ENCODE peak calls at places on chromosomes 3 and 15, in six cellular contexts. E is NCI-H774; C is kidney tubule cell; T is tibial nerve; O is psoas muscle; Q is activated CD4-positive, alpha-beta T cell treated with anti-CD3 and anti-CD28 coated beads for 24 hours. G is an unnamed sample.

GRCh38 chr3:30260747-30261146 is 345.7 kb upstream of the TGFBR2 start:
- DNase-seq in E (no peak), C (no peak), T (no peak), O (no peak), Q (no peak), G (no peak)

GRCh38 chr3:49411550-49411967 is 217 bp downstream of the RHOA start:
- DNase-seq in E (no peak), C (no peak), T (peak), O (peak), Q (no peak), G (no peak)

GRCh38 chr3:4680881-4681300 is 187.7 kb downstream of the ITPR1 start:
- DNase-seq in E (no peak), C (peak), T (no peak), O (no peak), Q (no peak), G (no peak)

GRCh38 chr3:192850501-192850981 is 67.1 kb downstream of the MB21D2 start:
- DNase-seq in E (no peak), C (peak), T (no peak), O (no peak), Q (peak), G (no peak)

GRCh38 chr3:192449036-192449435 is 278.3 kb downstream of the FGF12 start:
- DNase-seq in E (peak), C (no peak), T (no peak), O (no peak), Q (no peak), G (peak)

GRCh38 chr15:35622641-35623340 is 76.8 kb upstream of the DPH6 start:
- DNase-seq in E (no peak), C (no peak), T (no peak), O (no peak), Q (no peak), G (no peak)

GRCh38 chr3:117144832-117145231 is 435.3 kb downstream of the TUSC7 start:
- DNase-seq in E (no peak), C (no peak), T (no peak), O (no peak), Q (no peak), G (no peak)

GRCh38 chr15:38217788-38218609 is 34.6 kb upstream of the SPRED1 start:
- DNase-seq in E (no peak), C (no peak), T (no peak), O (no peak), Q (no peak), G (no peak)

GRCh38 chr3:76871655-76872054 is 168.2 kb upstream of the ROBO2 start:
- DNase-seq in E (no peak), C (no peak), T (no peak), O (no peak), Q (no peak), G (no peak)

GRCh38 chr3:13071695-13072094 is 1.5 kb downstream of the IQSEC1 start:
- DNase-seq in E (no peak), C (no peak), T (no peak), O (no peak), Q (no peak), G (no peak)

GRCh38 chr3:57848177-57848738 is 92.1 kb downstream of the SLMAP start:
- DNase-seq in E (no peak), C (no peak), T (no peak), O (no peak), Q (no peak), G (no peak)

GRCh38 chr15:62112616-62113593 is 46.1 kb downstream of the C2CD4A start:
- DNase-seq in E (no peak), C (peak), T (no peak), O (no peak), Q (no peak), G (no peak)

GRCh38 chr3:23712656-23713559 is 92.8 kb upstream of the UBE2E1 start:
- DNase-seq in E (no peak), C (peak), T (peak), O (peak), Q (no peak), G (no peak)

GRCh38 chr3:197456271-197457091 is 99.3 kb downstream of the BDH1 start:
- DNase-seq in E (no peak), C (peak), T (peak), O (peak), Q (peak), G (no peak)

GRCh38 chr3:101038880-101039279 is 45.7 kb upstream of the ABI3BP start:
- DNase-seq in E (no peak), C (no peak), T (no peak), O (no peak), Q (no peak), G (no peak)

GRCh38 chr3:61690016-61690415 is 128.6 kb downstream of the PTPRG start:
- DNase-seq in E (no peak), C (no peak), T (no peak), O (no peak), Q (no peak), G (no peak)

GRCh38 chr3:79253704-79254103 is 514.1 kb downstream of the ROBO1 start:
- DNase-seq in E (no peak), C (no peak), T (no peak), O (no peak), Q (no peak), G (no peak)

GRCh38 chr15:55916666-55917409 is 76.6 kb downstream of the NEDD4 start:
- DNase-seq in E (no peak), C (peak), T (no peak), O (no peak), Q (no peak), G (no peak)

GRCh38 chr3:187999821-188000220 is 154.1 kb upstream of the LPP start:
- DNase-seq in E (no peak), C (no peak), T (no peak), O (no peak), Q (no peak), G (no peak)

GRCh38 chr15:89201465-89202005 is 19.8 kb downstream of the RLBP1 start:
- DNase-seq in E (no peak), C (no peak), T (no peak), O (no peak), Q (no peak), G (no peak)

GRCh38 chr15:33584797-33585196 is 274.0 kb downstream of the RYR3 start:
- DNase-seq in E (no peak), C (peak), T (no peak), O (no peak), Q (no peak), G (no peak)

GRCh38 chr3:53182759-53183355 is 21.8 kb downstream of the PRKCD start:
- DNase-seq in E (no peak), C (no peak), T (no peak), O (no peak), Q (no peak), G (no peak)

GRCh38 chr3:72137865-72138861 is 353.2 kb upstream of the PROK2 start:
- DNase-seq in E (no peak), C (no peak), T (no peak), O (no peak), Q (peak), G (no peak)

GRCh38 chr15:72342385-72342784 is 22.4 kb upstream of the CELF6 start:
- DNase-seq in E (no peak), C (peak), T (no peak), O (peak), Q (peak), G (peak)

GRCh38 chr3:10968390-10968789 is 24.2 kb upstream of the SLC6A1 start:
- DNase-seq in E (no peak), C (no peak), T (no peak), O (no peak), Q (no peak), G (no peak)

GRCh38 chr3:139534444-139534812 is 5.1 kb downstream of the RBP1 start:
- DNase-seq in E (no peak), C (peak), T (no peak), O (no peak), Q (no peak), G (peak)

GRCh38 chr3:183613366-183614293 is 21.8 kb upstream of the KLHL24 start:
- DNase-seq in E (no peak), C (no peak), T (no peak), O (no peak), Q (no peak), G (peak)

GRCh38 chr3:44584646-44585501 is at the start of gene ZNF660:
- DNase-seq in E (peak), C (peak), T (no peak), O (peak), Q (no peak), G (peak)